ENCODE peak calls at places on chromosomes 6 and 20, in nine cellular contexts. S is NCI-H2171 treated with DMSO at 0.1 percent for 48 hours; D is GM03348; Q is hypothalamus; Z is Ammon's horn; C is activated CD4-positive, alpha-beta T cell treated with anti-CD3 and anti-CD28 coated beads, Interleukin-2, amount 50 U/mL, for 24 hours; N is stimulated activated CD4-positive, alpha-beta T cell treated with anti-CD3 and anti-CD28 coated beads, Interleukin-4, amount 100 ng/mL, for 4 hours; W is activated naive CD8-positive, alpha-beta T cell treated with anti-CD3 and anti-CD28 coated beads, Interleukin-2, amount 50 U/mL, for 16 hours; V is AG20443. J is an unnamed sample.

GRCh38 chr20:44738779-44739477 is 6.7 kb upstream of the KCNK15 start:
- DNase-seq in S (peak; percentile 90), D (peak; percentile 76), Q (peak; percentile 5), Z (peak; percentile 93), C (no peak), N (no peak), W (no peak), V (peak; percentile 76), J (no peak)

GRCh38 chr20:63067266-63067635 is 60.5 kb upstream of the BHLHE23 start:
- DNase-seq in S (no peak), D (no peak), Q (no peak), Z (no peak), C (no peak), N (no peak), W (no peak), V (no peak), J (no peak)

GRCh38 chr6:64000873-64001497 is 365.4 kb downstream of the PHF3 start:
- DNase-seq in S (no peak), D (no peak), Q (no peak), Z (no peak), C (no peak), N (no peak), W (no peak), V (no peak), J (no peak)

GRCh38 chr20:47704746-47705496 is 80.4 kb downstream of the SULF2 start:
- DNase-seq in S (no peak), D (peak; percentile 32), Q (no peak), Z (peak; percentile 67), C (no peak), N (no peak), W (no peak), V (no peak), J (no peak)

GRCh38 chr6:151850479-151850878 is 43.0 kb downstream of the ESR1 start:
- DNase-seq in S (no peak), D (no peak), Q (no peak), Z (no peak), C (no peak), N (no peak), W (no peak), V (no peak), J (no peak)

GRCh38 chr6:8860671-8861070 is 425.3 kb upstream of the SLC35B3 start:
- DNase-seq in S (no peak), D (no peak), Q (no peak), Z (no peak), C (no peak), N (no peak), W (no peak), V (no peak), J (no peak)

GRCh38 chr20:56409521-56409920 is 2.5 kb upstream of the CASS4 start:
- DNase-seq in S (no peak), D (peak; percentile 39), Q (no peak), Z (no peak), C (no peak), N (no peak), W (no peak), V (no peak), J (no peak)

GRCh38 chr6:32379554-32379953 is 7.9 kb upstream of the TSBP1 start:
- DNase-seq in S (no peak), D (no peak), Q (no peak), Z (no peak), C (no peak), N (no peak), W (no peak), V (no peak), J (no peak)

GRCh38 chr6:39880521-39881048 is 53.7 kb downstream of the MOCS1 start:
- DNase-seq in S (peak; percentile 78), D (no peak), Q (no peak), Z (no peak), C (no peak), N (no peak), W (no peak), V (no peak), J (no peak)

GRCh38 chr6:72811971-72812421 is 190.1 kb downstream of the KCNQ5 start:
- DNase-seq in S (no peak), D (peak; percentile 6), Q (no peak), Z (no peak), C (no peak), N (no peak), W (no peak), V (no peak), J (no peak)

GRCh38 chr6:136317023-136317649 is 27.5 kb upstream of the BCLAF1 start:
- DNase-seq in S (peak; percentile 45), D (peak; percentile 74), Q (no peak), Z (peak; percentile 86), C (peak; percentile 28), N (peak; percentile 21), W (peak; percentile 4), V (peak; percentile 72), J (no peak)

GRCh38 chr20:11195899-11196558 is 522.2 kb upstream of the JAG1 start:
- DNase-seq in S (no peak), D (peak; percentile 32), Q (no peak), Z (no peak), C (no peak), N (no peak), W (no peak), V (peak; percentile 32), J (no peak)

GRCh38 chr6:168310945-168311344 is 8.6 kb downstream of the DACT2 start:
- DNase-seq in S (no peak), D (no peak), Q (no peak), Z (no peak), C (no peak), N (no peak), W (no peak), V (no peak), J (no peak)